ENCODE peak calls at places on chromosomes 12 and 14, in ten cellular contexts. F is breast epithelium, E is HFFc6, H is psoas muscle, Q is Caco-2, N is AG10803, C is GM06990, Z is suprapubic skin, O is BE2C, X is cardiac fibroblast. P is an unnamed sample.

GRCh38 chr14:39050389-39050788 is 52.6 kb downstream of the SEC23A start:
- DNase-seq in F (no peak), E (peak; percentile 86), H (no peak), Q (peak; percentile 51), N (peak; percentile 73), C (no peak), Z (no peak), O (no peak), X (peak; percentile 85), P (no peak)

GRCh38 chr12:47017901-47018479 is 61.4 kb upstream of the PCED1B start:
- DNase-seq in F (no peak), E (peak; percentile 67), H (no peak), Q (peak; percentile 41), N (peak; percentile 77), C (no peak), Z (no peak), O (no peak), X (peak; percentile 68), P (no peak)

GRCh38 chr14:104104006-104104901 is 18.8 kb downstream of the ASPG start:
- DNase-seq in F (no peak), E (no peak), H (peak; percentile 9), Q (peak; percentile 25), N (no peak), C (no peak), Z (peak; percentile 68), O (peak; percentile 18), X (no peak), P (no peak)

GRCh38 chr12:62635630-62636029 is 169.0 kb downstream of the MON2 start:
- DNase-seq in F (no peak), E (no peak), H (no peak), Q (no peak), N (no peak), C (no peak), Z (no peak), O (no peak), X (no peak), P (no peak)

GRCh38 chr12:19707948-19708409 is 268.7 kb downstream of the AEBP2 start:
- DNase-seq in F (no peak), E (peak; percentile 83), H (no peak), Q (no peak), N (peak; percentile 35), C (no peak), Z (no peak), O (no peak), X (peak; percentile 92), P (no peak)

GRCh38 chr12:72077111-72077820 is 138.6 kb downstream of the TPH2 start:
- DNase-seq in F (no peak), E (no peak), H (no peak), Q (no peak), N (no peak), C (no peak), Z (no peak), O (no peak), X (no peak), P (no peak)

GRCh38 chr14:31320216-31320615 is 100.1 kb downstream of the HEATR5A start:
- DNase-seq in F (no peak), E (no peak), H (peak; percentile 65), Q (no peak), N (no peak), C (no peak), Z (no peak), O (peak; percentile 27), X (no peak), P (no peak)

GRCh38 chr14:69637503-69638030 is 26.2 kb downstream of the SUSD6 start:
- DNase-seq in F (no peak), E (no peak), H (peak; percentile 59), Q (peak; percentile 71), N (no peak), C (no peak), Z (no peak), O (peak; percentile 23), X (no peak), P (no peak)

GRCh38 chr12:13200841-13201240 is 4.3 kb downstream of the EMP1 start:
- DNase-seq in F (no peak), E (no peak), H (no peak), Q (no peak), N (no peak), C (no peak), Z (no peak), O (no peak), X (no peak), P (no peak)

GRCh38 chr12:13204428-13204827 is 7.9 kb downstream of the EMP1 start:
- DNase-seq in F (no peak), E (peak; percentile 39), H (no peak), Q (no peak), N (no peak), C (no peak), Z (no peak), O (no peak), X (peak; percentile 69), P (no peak)

GRCh38 chr12:13205809-13206559 is 9.5 kb downstream of the EMP1 start:
- DNase-seq in F (no peak), E (peak; percentile 97), H (no peak), Q (no peak), N (peak; percentile 98), C (no peak), Z (no peak), O (no peak), X (peak; percentile 99), P (no peak)

GRCh38 chr12:13206560-13206897 is 10.0 kb downstream of the EMP1 start:
- DNase-seq in F (no peak), E (no peak), H (no peak), Q (no peak), N (no peak), C (no peak), Z (no peak), O (no peak), X (no peak), P (no peak)

DNA sequence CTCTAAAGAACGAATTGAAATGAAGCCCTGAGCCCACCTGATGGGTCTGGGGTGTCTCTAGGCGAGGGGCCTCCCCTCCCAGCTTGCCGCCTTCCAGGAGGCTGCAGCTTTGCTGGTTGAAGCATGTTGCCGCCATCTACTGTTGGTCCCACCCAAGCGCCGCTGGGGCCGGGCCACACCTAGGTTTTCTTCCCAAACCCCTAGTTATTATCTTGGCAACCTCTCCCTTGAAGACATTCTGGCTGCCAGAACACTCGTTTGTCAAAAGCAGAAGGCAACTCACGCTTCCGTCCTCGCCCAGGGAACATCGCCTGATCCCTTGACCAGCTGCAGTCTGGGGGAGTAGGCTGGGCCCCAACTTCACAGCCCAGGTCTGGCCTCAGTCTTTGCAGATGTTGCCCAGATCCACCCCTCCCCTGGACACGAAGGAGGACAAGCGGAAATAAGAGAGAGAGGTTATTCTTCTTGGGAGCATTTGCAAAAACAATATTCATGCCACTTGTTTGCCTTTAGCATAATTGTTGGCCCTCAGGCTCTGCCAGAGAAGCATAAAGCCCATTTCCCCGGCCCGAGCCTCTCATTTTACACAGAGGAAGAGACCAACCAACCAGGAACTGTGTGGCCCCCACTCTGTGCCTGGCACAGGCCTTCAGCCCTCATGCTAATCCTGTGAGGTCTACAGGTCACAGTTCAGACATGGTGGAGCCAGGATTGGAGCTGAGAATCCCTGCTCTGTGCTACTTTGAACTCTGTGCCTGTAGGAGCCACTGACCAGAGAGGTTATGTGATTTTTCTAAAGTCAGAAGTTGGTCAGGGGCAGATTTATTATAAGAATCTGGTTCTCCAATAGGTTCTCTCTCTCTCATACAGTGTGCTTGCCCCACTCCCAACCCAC is 6.7 kb downstream of the EMP1 start:
- DNase-seq in F (no peak), E (no peak), H (peak; percentile 64), Q (peak; percentile 52), N (peak; percentile 70), C (no peak), Z (peak; percentile 87), O (peak; percentile 23), X (peak; percentile 72), P (no peak)
- TF ChIP-seq CTCF in F (no peak), E (peak; percentile 37), H (peak; percentile 5), Q (peak; percentile 47), N (peak; percentile 56), C (peak; percentile 46), Z (no peak), O (peak; percentile 11), X (peak; percentile 41), P (no peak)

GRCh38 chr14:91114079-91115065 is 499 bp downstream of the DGLUCY start:
- DNase-seq in F (peak; percentile 68), E (peak; percentile 15), H (peak; percentile 19), Q (peak; percentile 89), N (peak; percentile 45), C (peak; percentile 83), Z (peak; percentile 84), O (no peak), X (peak; percentile 82), P (no peak)
- TF ChIP-seq CTCF in F (no peak), E (no peak), H (no peak), Q (no peak), N (no peak), C (no peak), Z (no peak), O (no peak), X (no peak), P (no peak)

GRCh38 chr14:54000341-54000811 is 43.8 kb upstream of the BMP4 start:
- DNase-seq in F (no peak), E (peak; percentile 45), H (no peak), Q (peak; percentile 69), N (no peak), C (no peak), Z (no peak), O (no peak), X (peak; percentile 30), P (no peak)

GRCh38 chr14:53999061-53999488 is 42.5 kb upstream of the BMP4 start:
- DNase-seq in F (no peak), E (peak; percentile 84), H (no peak), Q (peak; percentile 93), N (peak; percentile 61), C (no peak), Z (no peak), O (no peak), X (peak; percentile 25), P (no peak)

GRCh38 chr14:54002653-54003052 is 46.0 kb upstream of the BMP4 start:
- DNase-seq in F (no peak), E (peak; percentile 60), H (no peak), Q (no peak), N (peak; percentile 59), C (no peak), Z (no peak), O (no peak), X (peak; percentile 47), P (no peak)

GRCh38 chr14:54003064-54003463 is 46.4 kb upstream of the BMP4 start:
- DNase-seq in F (no peak), E (no peak), H (no peak), Q (no peak), N (no peak), C (no peak), Z (no peak), O (no peak), X (no peak), P (no peak)

DNA sequence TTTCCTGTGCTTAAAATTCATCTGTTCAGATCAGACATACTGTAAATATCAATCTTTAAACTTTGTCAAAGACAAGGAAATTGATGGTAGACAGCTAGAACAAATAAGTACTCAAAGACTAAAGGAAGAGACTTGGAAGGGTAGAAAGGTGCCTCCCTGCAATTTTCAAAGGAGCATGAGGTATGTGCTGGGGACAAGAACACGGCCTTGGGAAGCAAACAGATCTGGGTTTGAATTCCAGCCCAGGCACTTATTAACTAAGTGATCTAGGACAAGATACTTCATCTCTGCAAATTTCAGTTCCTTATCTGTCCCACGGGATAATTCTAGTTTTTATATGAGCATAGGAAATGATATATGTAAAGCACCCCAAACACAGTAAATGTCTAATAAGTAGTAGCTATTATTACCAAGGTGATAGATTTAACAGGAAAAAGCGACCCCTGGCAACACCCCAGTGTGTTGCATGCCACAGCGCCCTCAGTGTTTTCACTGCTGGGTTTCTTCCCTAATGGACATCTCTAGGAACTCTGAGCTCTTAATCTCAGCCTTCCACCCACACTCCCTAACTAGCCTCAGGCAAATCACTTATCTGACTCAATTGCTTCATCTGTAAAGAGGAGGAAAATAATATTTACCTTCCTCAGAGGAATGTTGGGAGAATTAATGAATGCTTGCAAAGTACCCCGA is 44.7 kb upstream of the BMP4 start:
- DNase-seq in F (no peak), E (no peak), H (no peak), Q (peak; percentile 84), N (no peak), C (no peak), Z (no peak), O (no peak), X (no peak), P (no peak)
- TF ChIP-seq CTCF in F (no peak), E (no peak), H (no peak), Q (peak; percentile 34), N (no peak), C (peak; percentile 28), Z (no peak), O (peak; percentile 25), X (no peak), P (no peak)

GRCh38 chr12:54213084-54213483 is 24.3 kb upstream of the SMUG1 start:
- DNase-seq in F (no peak), E (peak; percentile 12), H (no peak), Q (no peak), N (no peak), C (no peak), Z (no peak), O (no peak), X (no peak), P (no peak)
- TF ChIP-seq CTCF in F (no peak), E (peak; percentile 45), H (no peak), Q (no peak), N (peak; percentile 43), C (no peak), Z (no peak), O (no peak), X (peak; percentile 17), P (no peak)